ENCODE peak calls at places on chromosomes 11 and 22, in six cellular contexts. T is stimulated activated CD4-positive, alpha-beta T cell treated with anti-CD3 and anti-CD28 coated beads, Interleukin-2, amount 100 ng/mL, for 48 hours; J is activated CD8-positive, alpha-beta T cell treated with anti-CD3 and anti-CD28 coated beads for 36 hours; B is EL; A is mucosa of descending colon; M is fibroblast of villous mesenchyme. P is an unnamed sample.

GRCh38 chr22:38873469-38874411 is 1.7 kb upstream of the CBX6 start:
- DNase-seq in T (peak), J (peak), B (no peak), A (no peak), M (no peak), P (peak)

GRCh38 chr11:86449993-86450629 is 75.4 kb downstream of the CCDC81 start:
- DNase-seq in T (no peak), J (no peak), B (no peak), A (no peak), M (no peak), P (no peak)

GRCh38 chr22:40046126-40046525 is 51.4 kb downstream of the FAM83F start:
- DNase-seq in T (no peak), J (peak), B (no peak), A (no peak), M (no peak), P (no peak)

GRCh38 chr11:22711880-22712279 is 45.5 kb downstream of the GAS2 start:
- DNase-seq in T (no peak), J (no peak), B (no peak), A (peak), M (no peak), P (no peak)

GRCh38 chr11:91926967-91927366 is 297.7 kb upstream of the FAT3 start:
- DNase-seq in T (no peak), J (no peak), B (no peak), A (peak), M (no peak), P (no peak)

GRCh38 chr22:36360871-36361383 is 26.8 kb downstream of the MYH9 start:
- DNase-seq in T (no peak), J (no peak), B (peak), A (no peak), M (peak), P (no peak)

GRCh38 chr11:75495749-75496641 is 29.7 kb downstream of the GDPD5 start:
- DNase-seq in T (no peak), J (no peak), B (no peak), A (no peak), M (no peak), P (no peak)

GRCh38 chr11:77669848-77670511 is 32.4 kb upstream of the CLNS1A start:
- DNase-seq in T (no peak), J (no peak), B (peak), A (no peak), M (peak), P (no peak)

GRCh38 chr22:45876136-45877035 is 100.6 kb downstream of the WNT7B start:
- DNase-seq in T (no peak), J (no peak), B (no peak), A (no peak), M (no peak), P (no peak)

GRCh38 chr11:33742249-33742851 is 6.1 kb upstream of the CD59 start:
- DNase-seq in T (no peak), J (no peak), B (peak), A (no peak), M (peak), P (no peak)

P was measured in NCI-H2081.